ENCODE peak calls at places on chromosomes 13 and 19, in five cellular contexts. One of them, this sample, is unnamed.

GRCh38 chr19:42191855-42192254 is 25.6 kb downstream of the DEDD2 start:
- DNase-seq in AG09319: no peak
- DNase-seq in lower lobe of right lung: no peak
- DNase-seq in kidney: no peak
- DNase-seq in left ventricle myocardium inferior: no peak
- DNase-seq in this sample: no peak

GRCh38 chr13:106372199-106373160 is 163.0 kb downstream of the EFNB2 start:
- DNase-seq in AG09319: no peak
- DNase-seq in lower lobe of right lung: no peak
- DNase-seq in kidney: no peak
- DNase-seq in left ventricle myocardium inferior: no peak
- DNase-seq in this sample: no peak

GRCh38 chr13:73835138-73835721 is 299.0 kb downstream of the KLF12 start:
- DNase-seq in AG09319: no peak
- DNase-seq in lower lobe of right lung: no peak
- DNase-seq in kidney: no peak
- DNase-seq in left ventricle myocardium inferior: no peak
- DNase-seq in this sample: no peak

GRCh38 chr13:114311387-114311786 is 2.9 kb upstream of the CHAMP1 start:
- DNase-seq in AG09319: no peak
- DNase-seq in lower lobe of right lung: no peak
- DNase-seq in kidney: no peak
- DNase-seq in left ventricle myocardium inferior: no peak
- DNase-seq in this sample: no peak

GRCh38 chr19:2032296-2032941 is 16.9 kb upstream of the BTBD2 start:
- DNase-seq in AG09319: peak
- DNase-seq in lower lobe of right lung: peak
- DNase-seq in kidney: peak
- DNase-seq in left ventricle myocardium inferior: peak
- DNase-seq in this sample: peak

GRCh38 chr19:21580101-21580500 is 74.7 kb downstream of the ZNF429 start:
- DNase-seq in AG09319: no peak
- DNase-seq in lower lobe of right lung: no peak
- DNase-seq in kidney: no peak
- DNase-seq in left ventricle myocardium inferior: no peak
- DNase-seq in this sample: no peak

GRCh38 chr13:97911311-97912138 is 42.0 kb upstream of the IPO5 start:
- DNase-seq in AG09319: no peak
- DNase-seq in lower lobe of right lung: no peak
- DNase-seq in kidney: no peak
- DNase-seq in left ventricle myocardium inferior: no peak
- DNase-seq in this sample: no peak

GRCh38 chr19:35295792-35296462 is 4.0 kb downstream of the MAG start:
- DNase-seq in AG09319: no peak
- DNase-seq in lower lobe of right lung: no peak
- DNase-seq in kidney: no peak
- DNase-seq in left ventricle myocardium inferior: no peak
- DNase-seq in this sample: no peak

GRCh38 chr19:1700733-1701663 is 48.6 kb upstream of the TCF3 start:
- DNase-seq in AG09319: no peak
- DNase-seq in lower lobe of right lung: no peak
- DNase-seq in kidney: no peak
- DNase-seq in left ventricle myocardium inferior: no peak
- DNase-seq in this sample: no peak

GRCh38 chr13:107650081-107650701 is 565.1 kb downstream of the LIG4 start:
- DNase-seq in AG09319: peak
- DNase-seq in lower lobe of right lung: peak
- DNase-seq in kidney: peak
- DNase-seq in left ventricle myocardium inferior: peak
- DNase-seq in this sample: no peak

GRCh38 chr13:67134322-67135129 is 95.6 kb downstream of the PCDH9 start:
- DNase-seq in AG09319: no peak
- DNase-seq in lower lobe of right lung: no peak
- DNase-seq in kidney: no peak
- DNase-seq in left ventricle myocardium inferior: no peak
- DNase-seq in this sample: no peak

GRCh38 chr13:100721885-100722512 is 47.4 kb upstream of the TMTC4 start:
- DNase-seq in AG09319: peak
- DNase-seq in lower lobe of right lung: no peak
- DNase-seq in kidney: no peak
- DNase-seq in left ventricle myocardium inferior: no peak
- DNase-seq in this sample: no peak

GRCh38 chr19:13953021-13953531 is 767 bp downstream of the DCAF15 start:
- DNase-seq in AG09319: peak
- DNase-seq in lower lobe of right lung: no peak
- DNase-seq in kidney: peak
- DNase-seq in left ventricle myocardium inferior: no peak
- DNase-seq in this sample: no peak

GRCh38 chr19:6862673-6863078 is 24.7 kb upstream of the ADGRE1 start:
- DNase-seq in AG09319: peak
- DNase-seq in lower lobe of right lung: peak
- DNase-seq in kidney: peak
- DNase-seq in left ventricle myocardium inferior: peak
- DNase-seq in this sample: no peak

GRCh38 chr19:16262618-16263017 is 62.0 kb upstream of the KLF2 start:
- DNase-seq in AG09319: no peak
- DNase-seq in lower lobe of right lung: no peak
- DNase-seq in kidney: peak
- DNase-seq in left ventricle myocardium inferior: no peak
- DNase-seq in this sample: no peak

GRCh38 chr19:16013851-16014840 is 62.1 kb upstream of the TPM4 start:
- DNase-seq in AG09319: no peak
- DNase-seq in lower lobe of right lung: no peak
- DNase-seq in kidney: no peak
- DNase-seq in left ventricle myocardium inferior: no peak
- DNase-seq in this sample: peak

GRCh38 chr13:32391101-32391620 is 36.8 kb downstream of the N4BP2L1 start:
- DNase-seq in AG09319: no peak
- DNase-seq in lower lobe of right lung: no peak
- DNase-seq in kidney: no peak
- DNase-seq in left ventricle myocardium inferior: no peak
- DNase-seq in this sample: no peak

GRCh38 chr19:38466050-38466449 is 32.6 kb downstream of the RYR1 start:
- DNase-seq in AG09319: no peak
- DNase-seq in lower lobe of right lung: no peak
- DNase-seq in kidney: no peak
- DNase-seq in left ventricle myocardium inferior: no peak
- DNase-seq in this sample: no peak

GRCh38 chr13:105336706-105337582 is 1198.5 kb downstream of the EFNB2 start:
- DNase-seq in AG09319: no peak
- DNase-seq in lower lobe of right lung: peak
- DNase-seq in kidney: no peak
- DNase-seq in left ventricle myocardium inferior: no peak
- DNase-seq in this sample: no peak

GRCh38 chr19:40192758-40193586 is 1.7 kb downstream of the MAP3K10 start:
- DNase-seq in AG09319: no peak
- DNase-seq in lower lobe of right lung: no peak
- DNase-seq in kidney: no peak
- DNase-seq in left ventricle myocardium inferior: no peak
- DNase-seq in this sample: no peak

GRCh38 chr19:40193587-40193849 is 2.3 kb downstream of the MAP3K10 start:
- DNase-seq in AG09319: no peak
- DNase-seq in lower lobe of right lung: no peak
- DNase-seq in kidney: no peak
- DNase-seq in left ventricle myocardium inferior: no peak
- DNase-seq in this sample: no peak

GRCh38 chr19:40190891-40191835 is at the start of gene MAP3K10:
- DNase-seq in AG09319: peak
- DNase-seq in lower lobe of right lung: peak
- DNase-seq in kidney: peak
- DNase-seq in left ventricle myocardium inferior: peak
- DNase-seq in this sample: no peak

GRCh38 chr19:40191836-40192646 is 815 bp downstream of the MAP3K10 start:
- DNase-seq in AG09319: no peak
- DNase-seq in lower lobe of right lung: peak
- DNase-seq in kidney: peak
- DNase-seq in left ventricle myocardium inferior: no peak
- DNase-seq in this sample: no peak
- TF ChIP-seq CTCF in AG09319: peak
- TF ChIP-seq CTCF in lower lobe of right lung: no peak
- TF ChIP-seq CTCF in kidney: no peak
- TF ChIP-seq CTCF in left ventricle myocardium inferior: no peak
- TF ChIP-seq CTCF in this sample: peak

GRCh38 chr13:24670927-24671326 is 9.3 kb upstream of the ATP12A start:
- DNase-seq in AG09319: no peak
- DNase-seq in lower lobe of right lung: no peak
- DNase-seq in kidney: no peak
- DNase-seq in left ventricle myocardium inferior: no peak
- DNase-seq in this sample: no peak
- TF ChIP-seq CTCF in AG09319: peak
- TF ChIP-seq CTCF in lower lobe of right lung: no peak
- TF ChIP-seq CTCF in kidney: no peak
- TF ChIP-seq CTCF in left ventricle myocardium inferior: no peak
- TF ChIP-seq CTCF in this sample: no peak

GRCh38 chr19:3304871-3305423 is 61.4 kb upstream of the NFIC start:
- DNase-seq in AG09319: no peak
- DNase-seq in lower lobe of right lung: peak
- DNase-seq in kidney: peak
- DNase-seq in left ventricle myocardium inferior: peak
- DNase-seq in this sample: no peak

GRCh38 chr19:3298853-3299449 is 67.4 kb upstream of the NFIC start:
- DNase-seq in AG09319: no peak
- DNase-seq in lower lobe of right lung: no peak
- DNase-seq in kidney: no peak
- DNase-seq in left ventricle myocardium inferior: no peak
- DNase-seq in this sample: no peak

GRCh38 chr19:3302755-3303154 is 63.6 kb upstream of the NFIC start:
- DNase-seq in AG09319: no peak
- DNase-seq in lower lobe of right lung: no peak
- DNase-seq in kidney: no peak
- DNase-seq in left ventricle myocardium inferior: no peak
- DNase-seq in this sample: no peak
- TF ChIP-seq CTCF in AG09319: no peak
- TF ChIP-seq CTCF in lower lobe of right lung: no peak
- TF ChIP-seq CTCF in kidney: no peak
- TF ChIP-seq CTCF in left ventricle myocardium inferior: no peak
- TF ChIP-seq CTCF in this sample: peak

DNA sequence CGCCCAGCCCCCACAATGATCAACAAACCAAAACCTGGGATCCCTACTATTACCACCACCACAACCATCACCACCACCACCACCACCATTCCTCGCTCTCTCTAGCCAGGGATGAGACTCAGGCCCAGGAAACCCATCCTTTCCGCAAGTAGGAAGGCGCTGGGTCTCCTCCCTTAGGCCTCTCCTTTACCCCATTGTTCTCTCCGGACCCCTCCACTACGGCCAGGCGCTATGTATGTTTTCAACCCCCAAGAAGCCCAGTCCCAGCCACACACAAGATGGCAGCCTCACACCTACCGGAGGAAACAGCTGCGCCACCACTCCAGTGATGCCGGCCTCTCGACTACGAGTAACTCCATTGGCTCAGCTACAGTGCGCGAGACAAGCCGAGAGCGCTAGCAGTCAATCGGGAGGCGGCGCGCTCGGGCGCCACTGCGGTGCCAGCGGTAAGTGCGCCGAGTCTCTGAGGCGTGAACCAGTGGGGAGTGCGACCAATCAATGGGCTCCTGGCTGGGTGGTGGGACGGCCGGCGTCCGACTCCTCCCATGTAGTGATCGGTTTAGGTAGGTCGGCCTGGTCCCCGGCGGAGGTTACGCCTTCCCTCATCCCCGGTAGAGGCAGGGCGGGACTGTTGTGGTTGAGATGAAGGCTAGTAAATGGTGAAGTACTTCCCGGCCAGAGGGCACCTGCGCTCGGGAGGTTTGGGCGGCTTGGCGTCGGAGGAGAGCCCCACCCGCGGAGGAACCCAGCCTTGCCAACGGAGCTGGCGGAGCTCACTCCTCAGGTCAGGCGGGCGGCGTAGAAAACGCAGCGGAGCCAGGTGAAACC is at the start of the genes CAB39L and SETDB2:
- DNase-seq in AG09319: peak
- DNase-seq in lower lobe of right lung: peak
- DNase-seq in kidney: peak
- DNase-seq in left ventricle myocardium inferior: peak
- DNase-seq in this sample: peak
- TF ChIP-seq CTCF in AG09319: peak
- TF ChIP-seq CTCF in lower lobe of right lung: peak
- TF ChIP-seq CTCF in kidney: peak
- TF ChIP-seq CTCF in left ventricle myocardium inferior: peak
- TF ChIP-seq CTCF in this sample: peak

GRCh38 chr19:31554360-31554759 is 205.1 kb upstream of the TSHZ3 start:
- DNase-seq in AG09319: no peak
- DNase-seq in lower lobe of right lung: no peak
- DNase-seq in kidney: no peak
- DNase-seq in left ventricle myocardium inferior: no peak
- DNase-seq in this sample: no peak

GRCh38 chr19:31553112-31553843 is 204.0 kb upstream of the TSHZ3 start:
- DNase-seq in AG09319: no peak
- DNase-seq in lower lobe of right lung: no peak
- DNase-seq in kidney: no peak
- DNase-seq in left ventricle myocardium inferior: no peak
- DNase-seq in this sample: no peak

GRCh38 chr19:31559494-31559893 is 210.3 kb upstream of the TSHZ3 start:
- DNase-seq in AG09319: no peak
- DNase-seq in lower lobe of right lung: no peak
- DNase-seq in kidney: no peak
- DNase-seq in left ventricle myocardium inferior: no peak
- DNase-seq in this sample: no peak

GRCh38 chr19:31553844-31554215 is 204.6 kb upstream of the TSHZ3 start:
- DNase-seq in AG09319: no peak
- DNase-seq in lower lobe of right lung: no peak
- DNase-seq in kidney: no peak
- DNase-seq in left ventricle myocardium inferior: no peak
- DNase-seq in this sample: no peak

GRCh38 chr19:31555634-31556215 is 206.5 kb upstream of the TSHZ3 start:
- DNase-seq in AG09319: no peak
- DNase-seq in lower lobe of right lung: no peak
- DNase-seq in kidney: no peak
- DNase-seq in left ventricle myocardium inferior: no peak
- DNase-seq in this sample: no peak
- TF ChIP-seq CTCF in AG09319: no peak
- TF ChIP-seq CTCF in lower lobe of right lung: no peak
- TF ChIP-seq CTCF in kidney: no peak
- TF ChIP-seq CTCF in left ventricle myocardium inferior: no peak
- TF ChIP-seq CTCF in this sample: no peak

DNA sequence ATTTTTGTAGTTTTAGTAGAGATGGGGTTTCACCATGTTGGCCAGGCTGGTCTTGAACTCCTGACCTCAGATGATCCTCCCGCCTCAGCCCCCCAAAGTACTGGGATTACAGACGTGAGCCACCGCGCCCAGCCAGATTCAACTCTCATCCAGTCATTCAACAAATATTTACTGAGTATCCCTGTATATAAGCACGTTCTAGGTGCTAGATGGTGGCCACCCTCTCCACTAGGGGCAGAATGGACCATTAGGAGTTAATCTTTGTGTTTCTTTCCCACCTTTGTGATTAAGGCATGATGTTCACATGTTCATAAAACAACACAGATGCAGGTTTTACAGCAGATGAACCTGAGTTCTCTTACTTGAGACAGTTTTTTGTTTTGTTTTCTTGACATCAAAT is 7.3 kb downstream of the SHKBP1 start:
- DNase-seq in AG09319: no peak
- DNase-seq in lower lobe of right lung: no peak
- DNase-seq in kidney: no peak
- DNase-seq in left ventricle myocardium inferior: no peak
- DNase-seq in this sample: no peak
- TF ChIP-seq CTCF in AG09319: no peak
- TF ChIP-seq CTCF in lower lobe of right lung: no peak
- TF ChIP-seq CTCF in kidney: no peak
- TF ChIP-seq CTCF in left ventricle myocardium inferior: no peak
- TF ChIP-seq CTCF in this sample: peak

GRCh38 chr19:351976-352625 is 7.5 kb upstream of the MIER2 start:
- DNase-seq in AG09319: no peak
- DNase-seq in lower lobe of right lung: no peak
- DNase-seq in kidney: no peak
- DNase-seq in left ventricle myocardium inferior: no peak
- DNase-seq in this sample: peak
- TF ChIP-seq CTCF in AG09319: no peak
- TF ChIP-seq CTCF in lower lobe of right lung: no peak
- TF ChIP-seq CTCF in kidney: no peak
- TF ChIP-seq CTCF in left ventricle myocardium inferior: no peak
- TF ChIP-seq CTCF in this sample: no peak

This sample was measured in chondrocyte.